ENCODE peak calls at places on chromosomes 1 and 21, in four cellular contexts. Q is CD4-positive, alpha-beta T cell; P is H9; Y is AG04450. H is an unnamed sample.

GRCh38 chr1:203630697-203631096 is 4.1 kb downstream of the ATP2B4 start:
- DNase-seq in Q (no peak), P (no peak), Y (no peak), H (peak; percentile 70)

GRCh38 chr1:228073870-228074545 is 8.5 kb upstream of the ARF1 start:
- DNase-seq in Q (no peak), P (peak; percentile 54), Y (no peak), H (peak; percentile 53)

GRCh38 chr1:218351617-218352438 is 6.7 kb downstream of the TGFB2 start:
- DNase-seq in Q (no peak), P (peak; percentile 54), Y (no peak), H (peak; percentile 82)

GRCh38 chr1:50719126-50719525 is 240.9 kb downstream of the FAF1 start:
- DNase-seq in Q (no peak), P (no peak), Y (no peak), H (no peak)

GRCh38 chr1:34190692-34191091 is 14.0 kb downstream of the C1orf94 start:
- DNase-seq in Q (no peak), P (no peak), Y (no peak), H (no peak)

GRCh38 chr1:92817986-92818764 is 13.7 kb upstream of the RPL5 start:
- DNase-seq in Q (no peak), P (peak; percentile 55), Y (no peak), H (no peak)

GRCh38 chr1:214108097-214108446 is 120.3 kb downstream of the PROX1 start:
- DNase-seq in Q (no peak), P (no peak), Y (no peak), H (no peak)

GRCh38 chr21:39184050-39184980 is 1.1 kb upstream of the PSMG1 start:
- DNase-seq in Q (no peak), P (no peak), Y (no peak), H (no peak)

GRCh38 chr1:202688401-202688800 is 21.9 kb downstream of the SYT2 start:
- DNase-seq in Q (no peak), P (no peak), Y (no peak), H (no peak)

DNA sequence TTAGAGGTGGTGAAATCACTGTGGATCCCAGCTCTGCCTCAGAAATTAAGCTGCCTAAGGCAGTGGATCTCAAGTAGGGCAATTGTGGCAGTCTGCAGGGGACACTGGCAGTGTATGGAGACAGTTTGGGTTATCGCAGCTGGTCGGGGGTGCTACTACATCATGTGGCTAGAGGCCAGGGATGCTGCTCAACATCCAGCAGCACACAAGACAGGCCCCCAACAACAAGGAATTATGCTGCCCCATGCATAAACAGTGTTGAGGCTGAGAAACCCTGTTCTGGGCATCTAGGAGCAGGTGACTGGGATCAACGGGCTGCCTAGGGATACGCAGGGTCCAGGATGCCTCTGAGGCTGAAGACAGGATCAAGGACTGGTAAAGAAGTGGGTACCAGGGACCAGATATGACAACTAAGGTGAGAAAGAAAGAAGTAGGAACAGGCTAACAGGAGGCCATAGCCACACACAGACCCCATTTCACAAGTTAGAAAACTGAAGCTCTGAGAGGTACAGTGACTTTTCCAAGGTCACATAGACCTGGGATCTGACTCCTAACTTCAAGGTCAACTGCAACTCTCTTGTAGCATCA is 8.7 kb downstream of the BATF3 start:
- DNase-seq in Q (no peak), P (no peak), Y (no peak), H (no peak)
- H3K9me3 ChIP-seq in Q (no peaks in the 10 kb centered on the region), P (no peaks in the 10 kb centered on the region), Y (no peaks in the 10 kb centered on the region), H (no peaks in the 10 kb centered on the region)

DNA sequence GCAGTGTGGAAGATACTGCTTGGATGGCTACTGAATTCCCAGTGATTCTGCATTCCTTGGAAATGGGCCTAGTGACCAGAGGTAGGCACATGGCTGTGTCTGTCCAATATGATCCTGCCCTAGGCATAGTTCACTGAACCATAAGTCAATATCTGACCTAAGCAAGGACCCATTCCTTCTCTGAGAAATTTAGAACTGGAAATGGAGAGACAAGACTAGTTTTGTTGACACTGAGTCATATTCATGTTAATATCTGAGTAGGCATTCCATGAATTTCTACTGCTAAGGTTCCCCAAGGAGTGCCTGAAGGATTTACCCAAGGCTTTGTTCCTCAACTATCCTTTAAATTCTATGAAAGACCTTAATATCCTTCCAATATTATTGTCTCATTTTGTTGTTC is 329.7 kb upstream of the BEND5 start:
- DNase-seq in Q (no peak), P (no peak), Y (no peak), H (no peak)
- H3K9me3 ChIP-seq in Q (no peaks in the 10 kb centered on the region), P (peaks cover 26% of the 10 kb centered on the region), Y (peaks cover 3% of the 10 kb centered on the region), H (no peaks in the 10 kb centered on the region)

GRCh38 chr1:199015799-199016198 is 377.0 kb downstream of the PTPRC start:
- DNase-seq in Q (no peak), P (no peak), Y (no peak), H (no peak)

GRCh38 chr1:199007423-199007822 is 368.6 kb downstream of the PTPRC start:
- DNase-seq in Q (no peak), P (no peak), Y (no peak), H (no peak)

GRCh38 chr1:199010492-199010891 is 371.7 kb downstream of the PTPRC start:
- DNase-seq in Q (no peak), P (no peak), Y (no peak), H (no peak)

GRCh38 chr1:199009447-199009846 is 370.6 kb downstream of the PTPRC start:
- DNase-seq in Q (no peak), P (no peak), Y (no peak), H (no peak)

GRCh38 chr1:199010933-199011332 is 372.1 kb downstream of the PTPRC start:
- DNase-seq in Q (no peak), P (no peak), Y (peak; percentile 11), H (no peak)
- H3K9me3 ChIP-seq in Q (no peaks in the 10 kb centered on the region), P (no peaks in the 10 kb centered on the region), Y (no peaks in the 10 kb centered on the region), H (no peaks in the 10 kb centered on the region)

GRCh38 chr1:152745289-152745704 is 12.5 kb upstream of the KPRP start:
- DNase-seq in Q (no peak), P (no peak), Y (no peak), H (no peak)

GRCh38 chr1:152741656-152742055 is 16.2 kb upstream of the KPRP start:
- DNase-seq in Q (no peak), P (no peak), Y (no peak), H (no peak)

GRCh38 chr1:152743371-152744145 is 14.3 kb upstream of the KPRP start:
- DNase-seq in Q (no peak), P (no peak), Y (no peak), H (no peak)

GRCh38 chr1:152735648-152736047 is 22.2 kb upstream of the KPRP start:
- DNase-seq in Q (no peak), P (no peak), Y (no peak), H (no peak)

GRCh38 chr1:152739841-152740240 is 18.0 kb upstream of the KPRP start:
- DNase-seq in Q (no peak), P (no peak), Y (no peak), H (no peak)
- H3K9me3 ChIP-seq in Q (no peaks in the 10 kb centered on the region), P (peaks cover 98% of the 10 kb centered on the region), Y (peaks cover 15% of the 10 kb centered on the region), H (no peaks in the 10 kb centered on the region)

DNA sequence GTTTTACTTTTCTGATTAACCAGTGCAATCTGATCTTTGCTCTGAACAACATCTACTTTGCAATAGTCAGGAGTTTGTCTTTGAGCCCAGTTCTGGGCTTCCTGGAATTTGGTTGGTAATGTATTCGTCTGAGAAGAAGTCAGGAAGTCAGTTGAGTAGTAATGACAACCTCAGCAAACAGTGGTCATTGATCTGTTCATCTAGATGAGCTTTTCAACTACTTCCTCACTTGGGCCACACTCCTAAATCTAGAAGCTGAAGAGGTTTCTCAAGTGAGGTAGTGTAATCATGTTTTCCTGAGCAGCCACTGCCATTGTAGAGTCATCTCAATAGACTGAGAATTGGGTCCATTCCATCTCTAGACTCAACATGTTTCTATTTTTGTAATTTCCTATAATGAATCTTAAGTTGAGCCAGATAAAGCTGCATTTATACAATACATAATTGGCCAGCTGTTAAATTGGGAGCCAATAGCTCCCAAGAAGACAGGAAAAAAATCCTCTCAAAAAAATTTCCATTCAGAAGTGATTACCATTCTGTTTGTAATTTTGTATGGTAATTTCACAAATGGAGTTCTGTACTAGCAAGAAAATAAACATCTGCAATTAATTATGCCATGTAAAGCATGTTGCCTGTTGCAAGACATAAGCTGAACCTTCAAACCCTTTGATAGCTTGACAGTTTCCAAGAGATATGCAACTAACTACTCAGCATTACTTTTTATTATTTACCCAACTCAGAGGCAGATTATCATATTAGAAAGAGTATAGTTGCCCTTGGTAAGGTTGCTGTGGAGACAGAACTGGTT is 49.6 kb downstream of the WDR64 start:
- DNase-seq in Q (no peak), P (no peak), Y (no peak), H (no peak)
- H3K9me3 ChIP-seq in Q (no peaks in the 10 kb centered on the region), P (no peaks in the 10 kb centered on the region), Y (no peaks in the 10 kb centered on the region), H (no peaks in the 10 kb centered on the region)

H was measured in sigmoid colon.